ENCODE peak calls at places on chromosomes 7 and 10, in ten cellular contexts. U is endothelial cell of umbilical vein, G is fibroblast of lung, I is H9, P is GM12878, T is IMR-90, D is hepatocyte, S is PC-3, B is GM23248, R is H1. N is an unnamed sample.

GRCh38 chr10:130018253-130018652 is 54.2 kb upstream of the EBF3 start:
- DNase-seq in U (no peak), G (peak; percentile 67), I (peak; percentile 44), P (no peak), T (peak; percentile 63), D (peak; percentile 40), S (peak; percentile 46), B (peak; percentile 81), R (no peak), N (no peak)

GRCh38 chr10:133013478-133013877 is 71.1 kb upstream of the CFAP46 start:
- DNase-seq in U (no peak), G (no peak), I (no peak), P (no peak), T (no peak), D (no peak), S (no peak), B (no peak), R (no peak), N (peak; percentile 49)

GRCh38 chr7:72405389-72405788 is 6.7 kb downstream of the CALN1 start:
- DNase-seq in U (no peak), G (no peak), I (no peak), P (no peak), T (no peak), D (peak; percentile 16), S (no peak), B (no peak), R (no peak), N (no peak)

GRCh38 chr10:100791254-100792058 is 46.1 kb downstream of the PAX2 start:
- DNase-seq in U (no peak), G (no peak), I (no peak), P (no peak), T (no peak), D (peak; percentile 28), S (no peak), B (no peak), R (no peak), N (no peak)

GRCh38 chr10:113666682-113667252 is 2.9 kb upstream of the NRAP start:
- DNase-seq in U (no peak), G (peak; percentile 54), I (no peak), P (no peak), T (peak; percentile 60), D (no peak), S (no peak), B (peak; percentile 41), R (no peak), N (no peak)

GRCh38 chr7:108055541-108056135 is 52.7 kb upstream of the LAMB1 start:
- DNase-seq in U (no peak), G (no peak), I (no peak), P (no peak), T (no peak), D (no peak), S (no peak), B (no peak), R (no peak), N (no peak)

GRCh38 chr7:82163586-82163985 is 280.0 kb downstream of the CACNA2D1 start:
- DNase-seq in U (no peak), G (no peak), I (no peak), P (no peak), T (no peak), D (no peak), S (no peak), B (no peak), R (no peak), N (no peak)

GRCh38 chr10:96708456-96708855 is 11.9 kb downstream of the PIK3AP1 start:
- DNase-seq in U (no peak), G (no peak), I (no peak), P (no peak), T (no peak), D (no peak), S (no peak), B (no peak), R (no peak), N (no peak)

GRCh38 chr10:63522129-63522687 is 1.0 kb downstream of the REEP3 start:
- DNase-seq in U (peak; percentile 72), G (peak; percentile 39), I (no peak), P (no peak), T (peak; percentile 47), D (peak; percentile 16), S (peak; percentile 71), B (peak; percentile 59), R (peak; percentile 76), N (no peak)

GRCh38 chr10:63518690-63519288 is 2.4 kb upstream of the REEP3 start:
- DNase-seq in U (no peak), G (no peak), I (no peak), P (no peak), T (no peak), D (no peak), S (no peak), B (no peak), R (no peak), N (no peak)

GRCh38 chr10:63521389-63522128 is at the start of gene REEP3:
- DNase-seq in U (peak; percentile 80), G (peak; percentile 78), I (peak; percentile 80), P (no peak), T (peak; percentile 75), D (peak; percentile 89), S (peak; percentile 94), B (peak; percentile 91), R (peak; percentile 85), N (peak; percentile 74)

GRCh38 chr10:63523015-63523414 is 1.8 kb downstream of the REEP3 start:
- DNase-seq in U (no peak), G (no peak), I (no peak), P (no peak), T (no peak), D (no peak), S (no peak), B (no peak), R (no peak), N (no peak)

DNA sequence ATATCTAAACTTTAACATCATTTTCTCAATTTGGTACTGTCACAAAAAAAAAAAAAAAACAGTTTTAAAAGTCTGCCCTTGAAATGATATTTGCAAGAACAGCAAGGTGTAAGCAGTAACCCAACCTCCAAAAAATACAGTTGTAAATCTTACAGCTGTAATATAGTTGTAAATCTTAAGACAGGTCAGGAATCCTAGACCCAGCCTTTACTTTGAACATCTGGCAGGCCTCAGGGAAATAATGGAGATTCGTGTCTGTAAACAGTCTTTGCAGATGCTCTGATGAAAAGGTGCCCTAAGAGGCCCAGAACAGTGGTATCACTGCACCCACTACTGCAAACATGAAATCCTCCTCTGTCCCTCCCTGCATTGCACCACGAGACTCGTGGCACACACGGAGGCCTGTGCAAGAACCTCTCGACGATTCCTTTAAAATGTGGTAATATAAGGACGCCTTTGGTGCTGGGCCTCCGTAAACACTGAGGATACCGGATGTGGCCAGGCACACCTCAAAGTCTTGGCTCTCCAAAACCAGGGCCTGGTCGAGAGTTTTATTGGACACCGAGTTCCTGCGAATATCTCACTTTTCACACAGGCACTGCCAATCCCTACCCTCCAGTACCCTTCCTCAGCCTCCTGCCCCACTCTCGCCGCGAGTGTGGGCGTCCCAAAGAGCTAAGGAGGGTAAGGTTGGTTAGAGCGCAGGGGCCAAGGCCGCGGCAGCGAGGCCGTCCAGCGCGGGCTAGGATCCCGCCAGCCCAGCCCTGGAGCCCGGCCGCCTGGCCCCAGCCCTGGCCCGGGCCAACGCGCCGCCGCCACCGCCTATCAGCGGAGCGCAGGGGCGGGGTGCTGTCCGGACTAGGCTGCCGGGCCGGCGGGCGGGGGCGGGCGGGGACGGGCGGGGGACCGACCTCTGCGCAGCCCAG is 475 bp upstream of the REEP3 start:
- DNase-seq in U (peak; percentile 56), G (peak; percentile 80), I (peak; percentile 70), P (no peak), T (peak; percentile 28), D (peak; percentile 88), S (peak; percentile 95), B (peak; percentile 56), R (peak; percentile 74), N (peak; percentile 79)
- H4K20me1 ChIP-seq in U (peaks cover 2% of the 10 kb centered on the region), G (no peaks in the 10 kb centered on the region), I (no peaks in the 10 kb centered on the region), P (no peaks in the 10 kb centered on the region), T (peaks cover 5% of the 10 kb centered on the region), D (peaks cover 16% of the 10 kb centered on the region), S (peaks cover 43% of the 10 kb centered on the region), B (no peaks in the 10 kb centered on the region), R (peaks cover 10% of the 10 kb centered on the region), N (peaks cover 5% of the 10 kb centered on the region)

GRCh38 chr10:117980755-117981525 is 65.8 kb downstream of the RAB11FIP2 start:
- DNase-seq in U (no peak), G (peak; percentile 2), I (no peak), P (no peak), T (no peak), D (no peak), S (no peak), B (no peak), R (no peak), N (no peak)
- H3K4me2 ChIP-seq in U (no peak overlapping the region), G (no peak overlapping the region), I (no peak overlapping the region), P (no peak overlapping the region), T (no peak overlapping the region), D (no peak overlapping the region), S (peak overlapping the region; percentile 24), B (peak overlapping the region; percentile 9), R (no peak overlapping the region), N (peak overlapping the region; percentile 16)

GRCh38 chr10:119871881-119872609 is 598 bp downstream of the MCMBP start:
- DNase-seq in U (peak; percentile 52), G (peak; percentile 27), I (peak; percentile 78), P (no peak), T (peak; percentile 28), D (peak; percentile 75), S (peak; percentile 41), B (peak; percentile 64), R (peak; percentile 67), N (peak; percentile 53)

GRCh38 chr10:119863951-119864565 is 8.6 kb downstream of the MCMBP start:
- DNase-seq in U (no peak), G (no peak), I (no peak), P (no peak), T (no peak), D (no peak), S (no peak), B (no peak), R (no peak), N (no peak)

GRCh38 chr10:119862524-119862923 is 10.1 kb downstream of the MCMBP start:
- DNase-seq in U (no peak), G (no peak), I (no peak), P (no peak), T (no peak), D (no peak), S (no peak), B (no peak), R (no peak), N (no peak)

GRCh38 chr10:119865699-119866240 is 6.9 kb downstream of the MCMBP start:
- DNase-seq in U (no peak), G (no peak), I (no peak), P (no peak), T (no peak), D (no peak), S (no peak), B (no peak), R (no peak), N (no peak)

DNA sequence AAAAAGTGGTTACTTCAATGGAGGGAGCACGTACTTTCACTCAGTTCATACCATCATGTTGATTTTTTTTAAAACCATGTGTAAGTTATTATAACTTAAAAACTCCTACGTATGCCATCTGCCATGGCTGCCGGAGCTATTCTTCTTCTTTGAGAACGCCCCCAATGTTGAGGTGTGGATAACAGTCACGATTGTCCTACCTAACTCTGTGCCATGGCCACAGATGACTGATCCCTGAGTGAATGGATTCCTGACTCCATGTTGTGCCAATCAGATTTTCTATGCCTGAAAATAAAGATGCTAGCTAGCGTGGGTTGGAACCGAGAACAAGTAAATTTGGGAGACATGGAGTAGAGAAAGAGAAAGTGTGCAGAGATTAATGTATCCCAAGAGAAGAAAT is 5.3 kb downstream of the MCMBP start:
- DNase-seq in U (no peak), G (no peak), I (no peak), P (no peak), T (no peak), D (no peak), S (no peak), B (no peak), R (no peak), N (no peak)
- H4K20me1 ChIP-seq in U (peaks cover 10% of the 10 kb centered on the region), G (no peaks in the 10 kb centered on the region), I (no peaks in the 10 kb centered on the region), P (no peaks in the 10 kb centered on the region), T (peaks cover 72% of the 10 kb centered on the region), D (peaks cover 39% of the 10 kb centered on the region), S (peaks cover 56% of the 10 kb centered on the region), B (peaks cover 3% of the 10 kb centered on the region), R (peaks cover 17% of the 10 kb centered on the region), N (peaks cover 27% of the 10 kb centered on the region)

GRCh38 chr7:24703296-24703695 is 54.0 kb downstream of the GSDME start:
- DNase-seq in U (no peak), G (peak; percentile 11), I (no peak), P (no peak), T (no peak), D (no peak), S (peak; percentile 39), B (peak; percentile 75), R (peak; percentile 32), N (no peak)

GRCh38 chr7:24706211-24707165 is 50.8 kb downstream of the GSDME start:
- DNase-seq in U (no peak), G (no peak), I (no peak), P (no peak), T (no peak), D (no peak), S (no peak), B (no peak), R (peak; percentile 45), N (no peak)

GRCh38 chr7:24704311-24704710 is 53.0 kb downstream of the GSDME start:
- DNase-seq in U (no peak), G (no peak), I (no peak), P (no peak), T (no peak), D (no peak), S (no peak), B (no peak), R (no peak), N (no peak)

GRCh38 chr7:24708244-24708643 is 49.0 kb downstream of the GSDME start:
- DNase-seq in U (no peak), G (peak; percentile 35), I (no peak), P (no peak), T (peak; percentile 85), D (no peak), S (no peak), B (no peak), R (no peak), N (no peak)

DNA sequence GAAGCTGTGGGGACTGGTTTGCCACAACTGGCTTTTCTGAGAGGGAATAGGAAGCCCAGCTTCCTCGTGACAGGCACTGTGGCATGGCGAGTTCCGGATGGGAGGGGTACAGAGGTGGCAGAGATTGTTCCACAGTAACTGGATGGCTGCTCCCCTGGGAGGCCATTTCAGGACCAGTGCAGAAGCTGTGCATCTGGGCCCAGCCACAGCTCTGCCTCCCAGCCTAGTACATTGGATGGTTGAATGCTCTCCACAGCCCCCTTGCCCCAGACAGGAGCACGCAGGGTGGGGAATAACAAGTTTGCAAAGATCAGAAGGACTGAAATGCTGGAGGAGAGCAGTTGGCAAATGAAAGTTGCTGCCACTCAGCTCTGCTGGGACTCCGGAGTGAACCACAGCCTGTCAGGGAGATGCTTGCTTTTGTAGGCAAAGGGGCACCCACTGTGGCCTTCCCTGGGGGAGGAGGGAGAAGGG is 51.7 kb downstream of the GSDME start:
- DNase-seq in U (no peak), G (no peak), I (no peak), P (no peak), T (no peak), D (no peak), S (no peak), B (no peak), R (peak; percentile 44), N (no peak)
- H3K4me2 ChIP-seq in U (no peak overlapping the region), G (no peak overlapping the region), I (no peak overlapping the region), P (no peak overlapping the region), T (no peak overlapping the region), D (no peak overlapping the region), S (no peak overlapping the region), B (no peak overlapping the region), R (no peak overlapping the region), N (no peak overlapping the region)